ENCODE peak calls at places on chromosomes 1 and 21, in eight cellular contexts. W, M, V, F, T, Q, H and Y are unnamed samples.
A peak's percentile ranks its signal among the peaks of the same experiment; 100 is the strongest.

GRCh38 chr1:207856276-207857023 is 54.5 kb downstream of the CD34 start:
- DNase-seq in H (peak; percentile 2), V (no peak), T (no peak), F (no peak), W (no peak), M (no peak), Q (no peak), Y (no peak)

GRCh38 chr1:15178571-15179484 is 25.3 kb downstream of the TMEM51 start:
- DNase-seq in T (peak; percentile 94), W (no peak), M (peak; percentile 96), H (no peak), Q (no peak), F (no peak), V (no peak), Y (peak; percentile 81)

GRCh38 chr1:205365945-205366463 is 9.3 kb upstream of the KLHDC8A start:
- DNase-seq in H (no peak), F (no peak), T (no peak), Q (no peak), V (no peak), M (peak; percentile 90), W (no peak), Y (peak; percentile 61)

GRCh38 chr1:16155537-16156410 is at the start of gene EPHA2:
- DNase-seq in H (peak; percentile 96), M (peak; percentile 94), Q (peak; percentile 82), F (peak; percentile 89), W (peak; percentile 66), T (peak; percentile 92), V (no peak), Y (peak; percentile 86)

GRCh38 chr1:178942285-178943218 is 71.7 kb upstream of the ANGPTL1 start:
- DNase-seq in V (no peak), W (no peak), M (peak; percentile 33), F (no peak), H (no peak), Q (no peak), T (no peak), Y (peak; percentile 28)

GRCh38 chr21:27213328-27213727 is 246.4 kb upstream of the ADAMTS5 start:
- DNase-seq in Q (no peak), V (no peak), W (no peak), F (no peak), T (peak; percentile 41), H (no peak), M (no peak), Y (peak; percentile 44)

GRCh38 chr1:224486801-224487583 is 52.4 kb upstream of the WDR26 start:
- DNase-seq in M (no peak), F (no peak), V (no peak), Q (no peak), H (no peak), W (no peak), T (no peak), Y (no peak)

GRCh38 chr1:109796484-109797305 is 33.0 kb upstream of the EPS8L3 start:
- DNase-seq in H (no peak), M (no peak), W (no peak), T (peak; percentile 49), F (no peak), Q (no peak), V (no peak), Y (peak; percentile 70)

GRCh38 chr1:198788561-198789064 is 149.8 kb downstream of the PTPRC start:
- DNase-seq in H (peak; percentile 32), T (no peak), M (peak; percentile 12), Q (no peak), F (no peak), V (peak; percentile 65), W (peak; percentile 43), Y (peak; percentile 61)

GRCh38 chr1:167722870-167723251 is 1.1 kb downstream of the MPZL1 start:
- DNase-seq in Q (no peak), F (no peak), H (no peak), V (no peak), M (no peak), W (no peak), T (no peak), Y (no peak)

GRCh38 chr1:167718926-167719691 is 2.7 kb upstream of the MPZL1 start:
- DNase-seq in M (no peak), T (no peak), V (no peak), F (no peak), Q (no peak), H (peak; percentile 76), W (no peak), Y (no peak)

GRCh38 chr1:167722152-167722869 is 529 bp downstream of the MPZL1 start:
- DNase-seq in M (peak; percentile 52), W (peak; percentile 31), T (peak; percentile 62), F (no peak), V (peak; percentile 44), Q (no peak), H (peak; percentile 50), Y (peak; percentile 47)

GRCh38 chr1:167721617-167722151 is at the start of gene MPZL1:
- DNase-seq in H (peak; percentile 96), M (peak; percentile 95), Q (peak; percentile 83), W (peak; percentile 87), F (peak; percentile 93), T (peak; percentile 98), V (peak; percentile 95), Y (peak; percentile 95)

DNA sequence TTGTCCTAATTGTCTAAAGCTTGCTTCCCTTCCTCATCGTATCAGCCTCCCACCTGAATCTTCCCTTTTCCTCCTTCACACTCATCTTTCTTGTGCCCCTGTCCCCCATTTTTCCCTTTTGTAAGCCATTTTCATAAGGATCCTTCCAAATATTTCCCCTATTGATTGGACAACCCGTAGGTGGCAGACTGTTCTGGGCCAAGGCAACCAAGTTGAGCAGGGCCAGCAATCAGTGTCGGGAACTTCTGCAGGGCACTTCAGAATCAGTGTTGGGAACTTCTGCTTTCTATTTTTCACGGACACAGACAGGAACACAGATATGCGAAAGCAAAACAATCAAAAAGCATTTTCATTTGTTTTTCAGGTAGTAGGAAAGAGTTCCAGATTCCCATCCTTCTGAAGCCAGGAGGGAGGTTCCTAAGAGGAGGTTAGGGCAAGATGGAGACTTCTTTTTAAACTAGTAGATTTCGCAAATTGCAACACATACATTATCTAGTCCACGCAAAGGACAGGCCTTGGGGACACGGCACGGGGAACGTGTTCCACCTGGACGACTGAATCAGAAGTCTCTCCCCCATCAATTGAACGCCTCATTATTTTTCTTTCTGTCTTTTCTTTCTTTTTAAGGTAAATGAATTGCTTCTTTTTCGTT is 691 bp upstream of the MPZL1 start:
- DNase-seq in V (peak; percentile 61), H (no peak), Q (no peak), W (peak; percentile 20), M (peak; percentile 57), T (peak; percentile 88), F (no peak), Y (peak; percentile 72)
- TF ChIP-seq CTCF in V (peak; percentile 76), H (no peak), Q (no peak), W (no peak), M (peak; percentile 38), T (peak; percentile 51), F (no peak), Y (peak; percentile 61)

GRCh38 chr1:160436975-160437374 is 36.6 kb downstream of the VANGL2 start:
- DNase-seq in F (no peak), M (no peak), H (no peak), W (no peak), T (no peak), Q (no peak), V (no peak), Y (no peak)
- H3K4me3 ChIP-seq in F (no peak overlapping the region), M (no peak overlapping the region), H (no peak overlapping the region), W (no peak overlapping the region), T (no peak overlapping the region), Q (no peak overlapping the region), V (no peak overlapping the region), Y (no peak overlapping the region)

DNA sequence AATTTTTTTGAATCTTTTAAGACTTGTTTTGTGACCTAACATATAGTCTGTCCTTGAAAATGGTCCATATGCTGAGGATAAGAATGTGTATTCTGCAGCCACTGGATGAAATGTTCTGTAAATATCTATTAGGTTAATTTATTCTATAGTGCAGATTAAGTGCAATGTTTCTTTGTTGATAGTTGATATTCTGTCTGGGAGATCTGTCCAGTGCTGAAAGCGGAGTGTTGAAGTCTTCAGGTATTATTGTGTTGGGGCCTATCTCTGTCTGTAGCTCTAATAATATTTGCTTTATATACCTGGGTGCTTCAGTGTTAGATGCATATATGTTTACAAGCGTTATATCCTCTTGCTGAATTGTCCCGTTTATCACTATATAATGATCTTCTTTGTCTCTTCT is 7.7 kb upstream of the KLHL12 start:
- DNase-seq in F (no peak), M (no peak), V (no peak), W (no peak), H (no peak), Q (no peak), T (no peak), Y (no peak)
- TF ChIP-seq CTCF in F (no peak), M (no peak), V (no peak), W (no peak), H (no peak), Q (no peak), T (no peak), Y (no peak)

DNA sequence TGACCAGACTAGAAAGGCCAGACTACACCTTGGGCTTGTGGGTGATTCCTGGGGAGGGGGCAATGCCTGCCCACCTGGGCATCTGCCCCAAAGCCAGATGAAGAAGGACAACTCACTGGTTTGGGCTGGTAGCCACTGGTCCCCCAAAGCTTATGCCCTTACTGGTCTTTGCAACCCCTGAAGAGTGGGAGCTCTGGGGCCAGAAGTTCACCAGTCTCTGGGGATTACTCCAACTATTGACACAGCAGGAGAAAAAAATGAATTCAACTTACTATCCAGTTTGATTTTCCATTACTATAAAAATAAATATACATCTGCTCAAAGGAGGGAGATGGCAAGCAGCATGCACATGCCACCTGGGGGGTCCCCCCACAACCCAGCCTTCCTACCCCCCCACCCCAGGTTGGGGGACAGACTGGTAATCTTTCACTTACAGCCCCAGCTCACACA is 2.6 kb downstream of the AHDC1 start:
- DNase-seq in Q (no peak), W (no peak), M (no peak), T (no peak), F (no peak), H (no peak), V (no peak), Y (no peak)
- H3K4me3 ChIP-seq in Q (peak overlapping the region; percentile 87), W (no peak overlapping the region), M (no peak overlapping the region), T (peak overlapping the region; percentile 95), F (peak overlapping the region; percentile 91), H (no peak overlapping the region), V (peak overlapping the region; percentile 78), Y (peak overlapping the region; percentile 86)